ENCODE peak calls at places on chromosomes 1 and 21, in seven cellular contexts. One of them, this sample, is unnamed.

GRCh38 chr1:206698990-206699586 is 14.4 kb downstream of the MAPKAPK2 start:
- DNase-seq in bronchial epithelial cell: no peak
- DNase-seq in activated CD4-positive, alpha-beta T cell treated with anti-CD3 and anti-CD28 coated beads, Interleukin-2, amount 50 U/mL, for 48 hours: no peak
- DNase-seq in NCI-H1694: no peak
- DNase-seq in Ammon's horn: no peak
- DNase-seq in heart left ventricle: no peak
- DNase-seq in glutamatergic neuron: no peak
- DNase-seq in this sample: no peak

GRCh38 chr1:44405804-44406743 is 1.0 kb downstream of the RNF220 start:
- DNase-seq in activated CD4-positive, alpha-beta T cell treated with anti-CD3 and anti-CD28 coated beads, Interleukin-2, amount 50 U/mL, for 48 hours: peak; percentile 20
- DNase-seq in bronchial epithelial cell: no peak
- DNase-seq in glutamatergic neuron: peak; percentile 40
- DNase-seq in Ammon's horn: no peak
- DNase-seq in heart left ventricle: no peak
- DNase-seq in NCI-H1694: no peak
- DNase-seq in this sample: no peak

GRCh38 chr21:38918629-38919346 is 113.1 kb downstream of the ETS2 start:
- DNase-seq in heart left ventricle: no peak
- DNase-seq in Ammon's horn: no peak
- DNase-seq in glutamatergic neuron: no peak
- DNase-seq in activated CD4-positive, alpha-beta T cell treated with anti-CD3 and anti-CD28 coated beads, Interleukin-2, amount 50 U/mL, for 48 hours: no peak
- DNase-seq in NCI-H1694: no peak
- DNase-seq in bronchial epithelial cell: no peak
- DNase-seq in this sample: no peak

GRCh38 chr1:113677250-113678158 is 81.8 kb downstream of the PHTF1 start:
- DNase-seq in heart left ventricle: peak; percentile 39
- DNase-seq in glutamatergic neuron: no peak
- DNase-seq in Ammon's horn: peak; percentile 36
- DNase-seq in activated CD4-positive, alpha-beta T cell treated with anti-CD3 and anti-CD28 coated beads, Interleukin-2, amount 50 U/mL, for 48 hours: no peak
- DNase-seq in NCI-H1694: peak; percentile 41
- DNase-seq in bronchial epithelial cell: peak; percentile 62
- DNase-seq in this sample: peak; percentile 85

GRCh38 chr1:94929351-94929814 is 2.5 kb upstream of the CNN3 start:
- DNase-seq in heart left ventricle: no peak
- DNase-seq in bronchial epithelial cell: no peak
- DNase-seq in NCI-H1694: no peak
- DNase-seq in glutamatergic neuron: no peak
- DNase-seq in activated CD4-positive, alpha-beta T cell treated with anti-CD3 and anti-CD28 coated beads, Interleukin-2, amount 50 U/mL, for 48 hours: no peak
- DNase-seq in Ammon's horn: no peak
- DNase-seq in this sample: peak; percentile 42

GRCh38 chr1:17799642-17800041 is 44.5 kb downstream of the ACTL8 start:
- DNase-seq in glutamatergic neuron: no peak
- DNase-seq in Ammon's horn: no peak
- DNase-seq in bronchial epithelial cell: no peak
- DNase-seq in NCI-H1694: no peak
- DNase-seq in activated CD4-positive, alpha-beta T cell treated with anti-CD3 and anti-CD28 coated beads, Interleukin-2, amount 50 U/mL, for 48 hours: no peak
- DNase-seq in heart left ventricle: no peak
- DNase-seq in this sample: no peak

GRCh38 chr1:169527461-169528213 is 41.9 kb upstream of the SLC19A2 start:
- DNase-seq in NCI-H1694: no peak
- DNase-seq in Ammon's horn: no peak
- DNase-seq in heart left ventricle: no peak
- DNase-seq in glutamatergic neuron: no peak
- DNase-seq in activated CD4-positive, alpha-beta T cell treated with anti-CD3 and anti-CD28 coated beads, Interleukin-2, amount 50 U/mL, for 48 hours: no peak
- DNase-seq in bronchial epithelial cell: peak; percentile 61
- DNase-seq in this sample: peak; percentile 40

GRCh38 chr1:243837907-243838546 is 12.0 kb downstream of the AKT3 start:
- DNase-seq in heart left ventricle: no peak
- DNase-seq in glutamatergic neuron: no peak
- DNase-seq in bronchial epithelial cell: no peak
- DNase-seq in NCI-H1694: no peak
- DNase-seq in Ammon's horn: no peak
- DNase-seq in activated CD4-positive, alpha-beta T cell treated with anti-CD3 and anti-CD28 coated beads, Interleukin-2, amount 50 U/mL, for 48 hours: no peak
- DNase-seq in this sample: no peak

GRCh38 chr21:31479714-31480113 is 135.7 kb upstream of the TIAM1 start:
- DNase-seq in glutamatergic neuron: no peak
- DNase-seq in bronchial epithelial cell: no peak
- DNase-seq in heart left ventricle: no peak
- DNase-seq in NCI-H1694: no peak
- DNase-seq in Ammon's horn: no peak
- DNase-seq in activated CD4-positive, alpha-beta T cell treated with anti-CD3 and anti-CD28 coated beads, Interleukin-2, amount 50 U/mL, for 48 hours: no peak
- DNase-seq in this sample: no peak

GRCh38 chr1:20678599-20678998 is 17.4 kb upstream of the DDOST start:
- DNase-seq in NCI-H1694: no peak
- DNase-seq in bronchial epithelial cell: no peak
- DNase-seq in glutamatergic neuron: no peak
- DNase-seq in Ammon's horn: peak; percentile 40
- DNase-seq in activated CD4-positive, alpha-beta T cell treated with anti-CD3 and anti-CD28 coated beads, Interleukin-2, amount 50 U/mL, for 48 hours: no peak
- DNase-seq in heart left ventricle: no peak
- DNase-seq in this sample: no peak

GRCh38 chr1:116906812-116907211 is 2.9 kb upstream of the PTGFRN start:
- DNase-seq in activated CD4-positive, alpha-beta T cell treated with anti-CD3 and anti-CD28 coated beads, Interleukin-2, amount 50 U/mL, for 48 hours: no peak
- DNase-seq in heart left ventricle: no peak
- DNase-seq in glutamatergic neuron: no peak
- DNase-seq in Ammon's horn: no peak
- DNase-seq in bronchial epithelial cell: peak; percentile 99
- DNase-seq in NCI-H1694: no peak
- DNase-seq in this sample: peak; percentile 62

GRCh38 chr1:246753670-246754535 is 29.7 kb downstream of the SCCPDH start:
- DNase-seq in glutamatergic neuron: peak; percentile 84
- DNase-seq in NCI-H1694: peak; percentile 54
- DNase-seq in heart left ventricle: peak; percentile 38
- DNase-seq in Ammon's horn: peak; percentile 52
- DNase-seq in bronchial epithelial cell: peak; percentile 42
- DNase-seq in activated CD4-positive, alpha-beta T cell treated with anti-CD3 and anti-CD28 coated beads, Interleukin-2, amount 50 U/mL, for 48 hours: peak; percentile 62
- DNase-seq in this sample: peak; percentile 74

GRCh38 chr1:33074193-33074945 is 6.6 kb upstream of the AZIN2 start:
- DNase-seq in heart left ventricle: no peak
- DNase-seq in bronchial epithelial cell: no peak
- DNase-seq in activated CD4-positive, alpha-beta T cell treated with anti-CD3 and anti-CD28 coated beads, Interleukin-2, amount 50 U/mL, for 48 hours: no peak
- DNase-seq in Ammon's horn: peak; percentile 96
- DNase-seq in NCI-H1694: no peak
- DNase-seq in glutamatergic neuron: no peak
- DNase-seq in this sample: no peak

GRCh38 chr1:92259350-92259749 is 39.4 kb downstream of the GLMN start:
- DNase-seq in heart left ventricle: no peak
- DNase-seq in activated CD4-positive, alpha-beta T cell treated with anti-CD3 and anti-CD28 coated beads, Interleukin-2, amount 50 U/mL, for 48 hours: no peak
- DNase-seq in Ammon's horn: no peak
- DNase-seq in bronchial epithelial cell: peak; percentile 76
- DNase-seq in glutamatergic neuron: no peak
- DNase-seq in NCI-H1694: no peak
- DNase-seq in this sample: no peak

GRCh38 chr21:34202553-34203332 is 129.4 kb downstream of the MRPS6 start:
- DNase-seq in bronchial epithelial cell: no peak
- DNase-seq in heart left ventricle: no peak
- DNase-seq in NCI-H1694: no peak
- DNase-seq in Ammon's horn: no peak
- DNase-seq in glutamatergic neuron: peak; percentile 46
- DNase-seq in activated CD4-positive, alpha-beta T cell treated with anti-CD3 and anti-CD28 coated beads, Interleukin-2, amount 50 U/mL, for 48 hours: no peak
- DNase-seq in this sample: peak; percentile 86

GRCh38 chr1:45329445-45329844 is 2.8 kb downstream of the HPDL start:
- DNase-seq in glutamatergic neuron: no peak
- DNase-seq in Ammon's horn: no peak
- DNase-seq in NCI-H1694: no peak
- DNase-seq in bronchial epithelial cell: peak; percentile 16
- DNase-seq in heart left ventricle: no peak
- DNase-seq in activated CD4-positive, alpha-beta T cell treated with anti-CD3 and anti-CD28 coated beads, Interleukin-2, amount 50 U/mL, for 48 hours: no peak
- DNase-seq in this sample: no peak

GRCh38 chr1:119626841-119627240 is 21.2 kb downstream of the ZNF697 start:
- DNase-seq in bronchial epithelial cell: no peak
- DNase-seq in activated CD4-positive, alpha-beta T cell treated with anti-CD3 and anti-CD28 coated beads, Interleukin-2, amount 50 U/mL, for 48 hours: no peak
- DNase-seq in glutamatergic neuron: no peak
- DNase-seq in heart left ventricle: peak; percentile 44
- DNase-seq in Ammon's horn: no peak
- DNase-seq in NCI-H1694: no peak
- DNase-seq in this sample: no peak

GRCh38 chr1:108972941-108973340 is 9.7 kb upstream of the CLCC1 start:
- DNase-seq in activated CD4-positive, alpha-beta T cell treated with anti-CD3 and anti-CD28 coated beads, Interleukin-2, amount 50 U/mL, for 48 hours: no peak
- DNase-seq in NCI-H1694: no peak
- DNase-seq in bronchial epithelial cell: no peak
- DNase-seq in Ammon's horn: peak; percentile 62
- DNase-seq in glutamatergic neuron: no peak
- DNase-seq in heart left ventricle: no peak
- DNase-seq in this sample: no peak

GRCh38 chr1:46333300-46334029 is 7.1 kb upstream of the NSUN4 start:
- DNase-seq in glutamatergic neuron: no peak
- DNase-seq in Ammon's horn: no peak
- DNase-seq in bronchial epithelial cell: peak; percentile 49
- DNase-seq in heart left ventricle: no peak
- DNase-seq in activated CD4-positive, alpha-beta T cell treated with anti-CD3 and anti-CD28 coated beads, Interleukin-2, amount 50 U/mL, for 48 hours: no peak
- DNase-seq in NCI-H1694: no peak
- DNase-seq in this sample: peak; percentile 80

GRCh38 chr1:180571832-180572636 is 13.3 kb downstream of the OVAAL start:
- DNase-seq in activated CD4-positive, alpha-beta T cell treated with anti-CD3 and anti-CD28 coated beads, Interleukin-2, amount 50 U/mL, for 48 hours: peak; percentile 47
- DNase-seq in glutamatergic neuron: no peak
- DNase-seq in Ammon's horn: no peak
- DNase-seq in heart left ventricle: no peak
- DNase-seq in NCI-H1694: no peak
- DNase-seq in bronchial epithelial cell: peak; percentile 91
- DNase-seq in this sample: peak; percentile 38

GRCh38 chr1:21568006-21568746 is 59.0 kb downstream of the ALPL start:
- DNase-seq in Ammon's horn: no peak
- DNase-seq in bronchial epithelial cell: peak; percentile 77
- DNase-seq in NCI-H1694: no peak
- DNase-seq in heart left ventricle: no peak
- DNase-seq in activated CD4-positive, alpha-beta T cell treated with anti-CD3 and anti-CD28 coated beads, Interleukin-2, amount 50 U/mL, for 48 hours: no peak
- DNase-seq in glutamatergic neuron: no peak
- DNase-seq in this sample: peak; percentile 37

GRCh38 chr1:204550926-204551325 is 34.7 kb downstream of the MDM4 start:
- DNase-seq in Ammon's horn: no peak
- DNase-seq in bronchial epithelial cell: no peak
- DNase-seq in activated CD4-positive, alpha-beta T cell treated with anti-CD3 and anti-CD28 coated beads, Interleukin-2, amount 50 U/mL, for 48 hours: no peak
- DNase-seq in glutamatergic neuron: no peak
- DNase-seq in heart left ventricle: no peak
- DNase-seq in NCI-H1694: no peak
- DNase-seq in this sample: no peak

GRCh38 chr1:89687254-89687653 is 54.3 kb downstream of the LRRC8C start:
- DNase-seq in glutamatergic neuron: no peak
- DNase-seq in NCI-H1694: no peak
- DNase-seq in Ammon's horn: no peak
- DNase-seq in bronchial epithelial cell: peak; percentile 36
- DNase-seq in heart left ventricle: no peak
- DNase-seq in activated CD4-positive, alpha-beta T cell treated with anti-CD3 and anti-CD28 coated beads, Interleukin-2, amount 50 U/mL, for 48 hours: no peak
- DNase-seq in this sample: peak; percentile 5

GRCh38 chr1:107618539-107618938 is 346.4 kb downstream of the VAV3 start:
- DNase-seq in glutamatergic neuron: no peak
- DNase-seq in NCI-H1694: no peak
- DNase-seq in Ammon's horn: no peak
- DNase-seq in heart left ventricle: no peak
- DNase-seq in bronchial epithelial cell: no peak
- DNase-seq in activated CD4-positive, alpha-beta T cell treated with anti-CD3 and anti-CD28 coated beads, Interleukin-2, amount 50 U/mL, for 48 hours: no peak
- DNase-seq in this sample: no peak